ENCODE peak calls at places on chromosomes 5 and 9, in six cellular contexts. W is activated T-cell treated with anti-CD3 and anti-CD28 coated beads, Interleukin-2, amount 50 U/mL, for 72 hours; F is SK-N-DZ; U is WTC11; G is progenitor cell of endocrine pancreas; T is endothelial cell of umbilical vein. Q is an unnamed sample.

GRCh38 chr5:151164687-151165392 is 7.3 kb upstream of the ANXA6 start:
- DNase-seq in W (peak; percentile 79), F (peak; percentile 76), U (peak; percentile 81), G (peak; percentile 67), T (peak; percentile 91), Q (peak; percentile 73)

GRCh38 chr9:36609306-36609705 is 36.6 kb downstream of the MELK start:
- DNase-seq in W (no peak), F (no peak), U (no peak), G (no peak), T (no peak), Q (no peak)

GRCh38 chr5:93246093-93246855 is 334.7 kb downstream of the NR2F1-AS1 start:
- DNase-seq in W (no peak), F (no peak), U (peak; percentile 34), G (no peak), T (peak; percentile 56), Q (peak; percentile 92)

GRCh38 chr9:21160178-21160577 is 6.3 kb downstream of the IFNA21 start:
- DNase-seq in W (peak; percentile 15), F (no peak), U (no peak), G (no peak), T (peak; percentile 18), Q (peak; percentile 27)

GRCh38 chr9:131395027-131395744 is 1.3 kb downstream of the PRRC2B start:
- DNase-seq in W (peak; percentile 87), F (no peak), U (peak; percentile 60), G (no peak), T (peak; percentile 35), Q (peak; percentile 43)

GRCh38 chr9:33172256-33172678 is 5.1 kb upstream of the B4GALT1 start:
- DNase-seq in W (no peak), F (no peak), U (no peak), G (no peak), T (peak; percentile 93), Q (no peak)

GRCh38 chr9:95504053-95504963 is 12.5 kb downstream of the PTCH1 start:
- DNase-seq in W (no peak), F (no peak), U (peak; percentile 73), G (no peak), T (peak; percentile 2), Q (peak; percentile 75)

GRCh38 chr9:95127249-95128176 is 190.0 kb downstream of the FANCC start:
- DNase-seq in W (peak; percentile 72), F (peak; percentile 73), U (peak; percentile 90), G (peak; percentile 85), T (peak; percentile 78), Q (peak; percentile 92)

GRCh38 chr5:145848854-145849253 is 13.7 kb upstream of the PRELID2 start:
- DNase-seq in W (no peak), F (no peak), U (no peak), G (no peak), T (peak; percentile 33), Q (no peak)

GRCh38 chr9:110261631-110262030 is 5.3 kb upstream of the TXN start:
- DNase-seq in W (no peak), F (no peak), U (no peak), G (no peak), T (no peak), Q (no peak)

GRCh38 chr9:84419203-84419602 is 78.6 kb upstream of the SLC28A3 start:
- DNase-seq in W (no peak), F (no peak), U (no peak), G (no peak), T (peak; percentile 9), Q (peak; percentile 31)

GRCh38 chr9:23677446-23677845 is 148.6 kb downstream of the ELAVL2 start:
- DNase-seq in W (no peak), F (no peak), U (no peak), G (no peak), T (no peak), Q (no peak)

GRCh38 chr9:126228779-126229444 is 97.7 kb upstream of the MVB12B start:
- DNase-seq in W (peak; percentile 70), F (peak; percentile 77), U (peak; percentile 89), G (peak; percentile 58), T (peak; percentile 60), Q (peak; percentile 89)

GRCh38 chr9:109166171-109166770 is 778 bp downstream of the FRRS1L start:
- DNase-seq in W (no peak), F (no peak), U (no peak), G (no peak), T (no peak), Q (peak; percentile 88)

GRCh38 chr9:129483467-129484324 is 137.2 kb downstream of the C9orf50 start:
- DNase-seq in W (peak; percentile 33), F (no peak), U (no peak), G (no peak), T (peak; percentile 64), Q (peak; percentile 60)

Q was measured in neural progenitor cell.